ENCODE peak calls at places on chromosomes 2 and 18, in eight cellular contexts. F, V, M, Z, L, B, C and H are unnamed samples.

GRCh38 chr18:46502444-46502843 is 154.6 kb downstream of the LOXHD1 start:
- DNase-seq in C (no peak), M (no peak), V (no peak), L (no peak), B (no peak), Z (no peak), F (no peak), H (no peak)

GRCh38 chr2:168343586-168343985 is 96.2 kb upstream of the STK39 start:
- DNase-seq in C (no peak), F (no peak), Z (no peak), L (no peak), V (peak), M (no peak), B (no peak), H (no peak)

GRCh38 chr2:239773377-239774141 is 251.6 kb downstream of the NDUFA10 start:
- DNase-seq in F (no peak), C (no peak), V (no peak), L (no peak), B (no peak), M (no peak), Z (no peak), H (no peak)

GRCh38 chr2:113685471-113685870 is 58.4 kb downstream of the RABL2A start:
- DNase-seq in F (no peak), C (no peak), M (no peak), V (peak), B (no peak), Z (no peak), L (no peak), H (no peak)

GRCh38 chr2:140157816-140158215 is 1377.6 kb upstream of the NXPH2 start:
- DNase-seq in V (no peak), L (no peak), Z (no peak), F (no peak), B (no peak), M (no peak), C (no peak), H (no peak)

GRCh38 chr2:233758849-233759248 is 1.2 kb upstream of the UGT1A1 start:
- DNase-seq in L (no peak), M (no peak), V (no peak), F (no peak), C (no peak), B (no peak), Z (no peak), H (no peak)

GRCh38 chr18:75240433-75240832 is 29.8 kb downstream of the TSHZ1 start:
- DNase-seq in V (no peak), M (peak), C (no peak), L (no peak), F (no peak), B (no peak), Z (no peak), H (no peak)

GRCh38 chr2:3265471-3265870 is 112.1 kb downstream of the EIPR1 start:
- DNase-seq in C (no peak), Z (no peak), V (no peak), B (no peak), F (no peak), M (no peak), L (no peak), H (no peak)

GRCh38 chr18:31977270-31977872 is 34.4 kb upstream of the TRAPPC8 start:
- DNase-seq in C (no peak), M (peak), Z (no peak), F (peak), B (peak), L (no peak), V (peak), H (peak)

GRCh38 chr2:96542357-96542977 is 5.9 kb downstream of the ARID5A start:
- DNase-seq in F (no peak), B (no peak), C (no peak), M (no peak), V (no peak), L (no peak), Z (no peak), H (no peak)

GRCh38 chr2:27705851-27706622 is 42.3 kb downstream of the SLC4A1AP start:
- DNase-seq in M (peak), L (peak), B (no peak), F (peak), C (no peak), Z (peak), V (peak), H (no peak)

GRCh38 chr2:20199381-20200270 is 25.3 kb downstream of the SDC1 start:
- DNase-seq in M (no peak), B (no peak), L (no peak), V (no peak), F (no peak), Z (no peak), C (no peak), H (no peak)

GRCh38 chr2:202442882-202443281 is 66.8 kb downstream of the BMPR2 start:
- DNase-seq in M (no peak), Z (no peak), B (no peak), V (peak), C (no peak), L (no peak), F (no peak), H (no peak)

GRCh38 chr2:185502351-185502750 is 236.3 kb upstream of the FSIP2 start:
- DNase-seq in M (peak), C (no peak), V (no peak), L (no peak), F (no peak), Z (no peak), B (peak), H (no peak)

GRCh38 chr2:172912245-172912644 is 163.4 kb upstream of the MAP3K20 start:
- DNase-seq in C (no peak), B (no peak), M (no peak), L (no peak), F (no peak), Z (no peak), V (no peak), H (no peak)

GRCh38 chr2:120972286-120972685 is 236.6 kb downstream of the GLI2 start:
- DNase-seq in L (no peak), C (no peak), M (peak), B (no peak), F (no peak), Z (no peak), V (no peak), H (no peak)